ENCODE peak calls at places on chromosomes 3 and 15, in six cellular contexts. C is HepG2, B is H1, V is K562, R is GM12878, A is A549. M is an unnamed sample.

GRCh38 chr3:163671201-163671600 is 1407.1 kb downstream of the SI start:
- DNase-seq in C (no peak), B (no peak), V (no peak), R (no peak), A (peak; percentile 23), M (no peak)

GRCh38 chr15:91926871-91927270 is 73.4 kb downstream of the SLCO3A1 start:
- DNase-seq in C (no peak), B (no peak), V (no peak), R (no peak), A (no peak), M (no peak)

GRCh38 chr3:37622999-37623883 is 238.4 kb upstream of the CTDSPL start:
- DNase-seq in C (no peak), B (no peak), V (no peak), R (no peak), A (no peak), M (no peak)

GRCh38 chr15:45630958-45631691 is 3.7 kb upstream of the SQOR start:
- DNase-seq in C (no peak), B (no peak), V (no peak), R (no peak), A (peak; percentile 48), M (no peak)

GRCh38 chr3:195612075-195612800 is 28.5 kb upstream of the APOD start:
- DNase-seq in C (no peak), B (no peak), V (peak; percentile 14), R (no peak), A (no peak), M (no peak)

GRCh38 chr15:73873889-73874511 is 636 bp downstream of the TBC1D21 start:
- DNase-seq in C (peak; percentile 52), B (no peak), V (peak; percentile 42), R (no peak), A (peak; percentile 47), M (peak; percentile 55)

GRCh38 chr3:39541917-39542329 is 74.4 kb downstream of the MOBP start:
- DNase-seq in C (no peak), B (no peak), V (peak; percentile 33), R (no peak), A (peak; percentile 13), M (peak; percentile 6)

GRCh38 chr3:37912052-37912733 is 50.5 kb downstream of the CTDSPL start:
- DNase-seq in C (no peak), B (no peak), V (peak; percentile 43), R (no peak), A (no peak), M (no peak)

GRCh38 chr3:138974467-138974866 is 27.4 kb downstream of the FOXL2NB start:
- DNase-seq in C (no peak), B (no peak), V (no peak), R (no peak), A (no peak), M (no peak)

GRCh38 chr15:36831915-36832310 is 252.5 kb downstream of the CDIN1 start:
- DNase-seq in C (no peak), B (no peak), V (no peak), R (no peak), A (no peak), M (no peak)

GRCh38 chr3:186077466-186077865 is 31.4 kb downstream of the ETV5 start:
- DNase-seq in C (no peak), B (no peak), V (no peak), R (no peak), A (no peak), M (no peak)

GRCh38 chr3:122760457-122761271 is 33.0 kb downstream of the HSPBAP1 start:
- DNase-seq in C (no peak), B (peak; percentile 53), V (no peak), R (no peak), A (no peak), M (no peak)
- TF ChIP-seq CHD2 in C (no peak), B (no peak), V (no peak), R (no peak), A (no peak), M (no peak)

GRCh38 chr15:39629376-39629775 is 48.5 kb downstream of the THBS1 start:
- DNase-seq in C (no peak), B (no peak), V (no peak), R (no peak), A (no peak), M (no peak)
- TF ChIP-seq CHD2 in C (no peak), B (no peak), V (no peak), R (no peak), A (no peak), M (no peak)

GRCh38 chr3:65078748-65079147 is 390.9 kb upstream of the ADAMTS9 start:
- DNase-seq in C (no peak), B (no peak), V (no peak), R (no peak), A (no peak), M (no peak)
- TF ChIP-seq CHD2 in C (no peak), B (no peak), V (no peak), R (no peak), A (no peak), M (no peak)

GRCh38 chr3:5758699-5759098 is 571.2 kb downstream of the EDEM1 start:
- DNase-seq in C (no peak), B (no peak), V (no peak), R (no peak), A (no peak), M (no peak)

GRCh38 chr3:5767304-5767703 is 579.8 kb downstream of the EDEM1 start:
- DNase-seq in C (no peak), B (no peak), V (peak; percentile 73), R (no peak), A (no peak), M (no peak)

GRCh38 chr3:5766848-5767247 is 579.3 kb downstream of the EDEM1 start:
- DNase-seq in C (no peak), B (no peak), V (peak; percentile 48), R (no peak), A (no peak), M (no peak)

GRCh38 chr3:5757213-5757804 is 569.8 kb downstream of the EDEM1 start:
- DNase-seq in C (no peak), B (no peak), V (no peak), R (peak; percentile 35), A (no peak), M (no peak)

DNA sequence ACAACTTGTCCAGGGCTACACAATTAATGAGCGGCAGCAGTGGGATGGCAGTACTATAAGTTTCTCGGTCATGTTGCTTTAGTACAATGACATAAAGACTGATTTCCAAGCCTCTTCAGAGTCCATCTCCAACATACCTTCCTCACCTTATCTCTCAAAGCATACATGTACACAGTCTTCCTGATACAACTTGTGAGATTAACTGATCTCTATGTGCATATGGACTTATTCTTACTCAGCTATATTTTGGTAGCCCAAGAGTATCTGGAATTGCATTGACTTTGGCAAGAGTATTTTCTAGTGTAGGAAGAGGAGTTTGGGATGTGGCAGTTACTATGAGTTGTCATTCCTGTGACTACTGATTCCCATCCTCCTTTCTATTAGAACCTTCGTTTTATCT is 575.0 kb downstream of the EDEM1 start:
- DNase-seq in C (no peak), B (no peak), V (peak; percentile 22), R (no peak), A (no peak), M (no peak)
- TF ChIP-seq CHD2 in C (no peak), B (no peak), V (no peak), R (no peak), A (no peak), M (no peak)

GRCh38 chr3:112486811-112487505 is 12.3 kb downstream of the BTLA start:
- DNase-seq in C (no peak), B (no peak), V (no peak), R (no peak), A (no peak), M (no peak)
- TF ChIP-seq CHD2 in C (no peak), B (no peak), V (no peak), R (no peak), A (no peak), M (no peak)

GRCh38 chr3:42118762-42119361 is 27.7 kb downstream of the TRAK1 start:
- DNase-seq in C (peak; percentile 74), B (peak; percentile 19), V (peak; percentile 67), R (peak; percentile 71), A (peak; percentile 63), M (peak; percentile 80)
- TF ChIP-seq CHD2 in C (no peak), B (no peak), V (no peak), R (no peak), A (no peak), M (no peak)

M was measured in SK-N-SH.